ENCODE peak calls at places on chromosomes 2 and 18, in four cellular contexts. One of them, this sample, is unnamed.

GRCh38 chr2:118186858-118187254 is 98.6 kb downstream of the INSIG2 start:
- DNase-seq in WTC11: no peak
- DNase-seq in A549: no peak
- DNase-seq in HepG2: no peak
- DNase-seq in this sample: no peak

GRCh38 chr2:55865095-55865835 is 58.3 kb downstream of the EFEMP1 start:
- DNase-seq in WTC11: no peak
- DNase-seq in A549: no peak
- DNase-seq in HepG2: no peak
- DNase-seq in this sample: no peak

GRCh38 chr18:58310517-58310916 is 266.5 kb downstream of the NEDD4L start:
- DNase-seq in WTC11: no peak
- DNase-seq in A549: no peak
- DNase-seq in HepG2: no peak
- DNase-seq in this sample: no peak

GRCh38 chr2:239936838-239937581 is 88.1 kb downstream of the NDUFA10 start:
- DNase-seq in WTC11: peak
- DNase-seq in A549: no peak
- DNase-seq in HepG2: no peak
- DNase-seq in this sample: no peak

GRCh38 chr2:51424418-51424817 is 392.5 kb upstream of the NRXN1 start:
- DNase-seq in WTC11: peak
- DNase-seq in A549: no peak
- DNase-seq in HepG2: no peak
- DNase-seq in this sample: no peak

GRCh38 chr2:211354481-211354880 is 798.1 kb downstream of the CPS1 start:
- DNase-seq in WTC11: no peak
- DNase-seq in A549: no peak
- DNase-seq in HepG2: no peak
- DNase-seq in this sample: no peak

GRCh38 chr2:222024934-222025890 is 273.6 kb downstream of the PAX3 start:
- DNase-seq in WTC11: no peak
- DNase-seq in A549: peak
- DNase-seq in HepG2: peak
- DNase-seq in this sample: no peak

GRCh38 chr18:8140841-8141501 is 468.3 kb upstream of the RAB12 start:
- DNase-seq in WTC11: no peak
- DNase-seq in A549: no peak
- DNase-seq in HepG2: no peak
- DNase-seq in this sample: peak

GRCh38 chr2:207782238-207783030 is 12.7 kb upstream of the FZD5 start:
- DNase-seq in WTC11: no peak
- DNase-seq in A549: no peak
- DNase-seq in HepG2: peak
- DNase-seq in this sample: no peak

GRCh38 chr2:217952409-217952808 is 50.4 kb downstream of the TNS1 start:
- DNase-seq in WTC11: no peak
- DNase-seq in A549: no peak
- DNase-seq in HepG2: no peak
- DNase-seq in this sample: no peak

GRCh38 chr2:185522472-185522871 is 216.1 kb upstream of the FSIP2 start:
- DNase-seq in WTC11: no peak
- DNase-seq in A549: no peak
- DNase-seq in HepG2: peak
- DNase-seq in this sample: no peak

GRCh38 chr2:105627530-105627929 is 117.2 kb upstream of the NCK2 start:
- DNase-seq in WTC11: no peak
- DNase-seq in A549: no peak
- DNase-seq in HepG2: no peak
- DNase-seq in this sample: no peak

GRCh38 chr18:59691046-59691395 is 6.2 kb downstream of the CCBE1 start:
- DNase-seq in WTC11: no peak
- DNase-seq in A549: no peak
- DNase-seq in HepG2: no peak
- DNase-seq in this sample: no peak

GRCh38 chr2:105917216-105917615 is 172.5 kb downstream of the NCK2 start:
- DNase-seq in WTC11: no peak
- DNase-seq in A549: no peak
- DNase-seq in HepG2: no peak
- DNase-seq in this sample: no peak

GRCh38 chr18:25262920-25263319 is 89.0 kb downstream of the ZNF521 start:
- DNase-seq in WTC11: no peak
- DNase-seq in A549: no peak
- DNase-seq in HepG2: no peak
- DNase-seq in this sample: no peak

GRCh38 chr2:150296795-150297546 is 190.5 kb downstream of the RND3 start:
- DNase-seq in WTC11: no peak
- DNase-seq in A549: no peak
- DNase-seq in HepG2: no peak
- DNase-seq in this sample: no peak

GRCh38 chr2:38719706-38720105 is 31.5 kb downstream of the SRSF7 start:
- DNase-seq in WTC11: no peak
- DNase-seq in A549: no peak
- DNase-seq in HepG2: no peak
- DNase-seq in this sample: no peak

GRCh38 chr18:31369478-31369877 is 7.1 kb upstream of the DSG4 start:
- DNase-seq in WTC11: no peak
- DNase-seq in A549: no peak
- DNase-seq in HepG2: no peak
- DNase-seq in this sample: no peak

GRCh38 chr2:157182834-157183396 is 74.6 kb upstream of the GALNT5 start:
- DNase-seq in WTC11: no peak
- DNase-seq in A549: peak
- DNase-seq in HepG2: no peak
- DNase-seq in this sample: no peak

GRCh38 chr2:96404446-96405373 is 69.1 kb downstream of the NCAPH start:
- DNase-seq in WTC11: no peak
- DNase-seq in A549: no peak
- DNase-seq in HepG2: no peak
- DNase-seq in this sample: no peak

GRCh38 chr2:136134126-136134525 is 16.2 kb upstream of the CXCR4 start:
- DNase-seq in WTC11: no peak
- DNase-seq in A549: no peak
- DNase-seq in HepG2: no peak
- DNase-seq in this sample: no peak

GRCh38 chr2:120575966-120576365 is 159.7 kb upstream of the GLI2 start:
- DNase-seq in WTC11: no peak
- DNase-seq in A549: no peak
- DNase-seq in HepG2: no peak
- DNase-seq in this sample: no peak

GRCh38 chr18:48330016-48330991 is 78.9 kb downstream of the ZBTB7C start:
- DNase-seq in WTC11: no peak
- DNase-seq in A549: peak
- DNase-seq in HepG2: no peak
- DNase-seq in this sample: no peak

GRCh38 chr2:241799522-241800197 is 9.3 kb upstream of the NEU4 start:
- DNase-seq in WTC11: no peak
- DNase-seq in A549: no peak
- DNase-seq in HepG2: no peak
- DNase-seq in this sample: no peak

GRCh38 chr2:88199912-88200682 is 30.0 kb downstream of the THNSL2 start:
- DNase-seq in WTC11: peak
- DNase-seq in A549: no peak
- DNase-seq in HepG2: peak
- DNase-seq in this sample: no peak
- TF ChIP-seq NR3C1 in WTC11: no peak
- TF ChIP-seq NR3C1 in A549: no peak
- TF ChIP-seq NR3C1 in HepG2: no peak
- TF ChIP-seq NR3C1 in this sample: no peak

DNA sequence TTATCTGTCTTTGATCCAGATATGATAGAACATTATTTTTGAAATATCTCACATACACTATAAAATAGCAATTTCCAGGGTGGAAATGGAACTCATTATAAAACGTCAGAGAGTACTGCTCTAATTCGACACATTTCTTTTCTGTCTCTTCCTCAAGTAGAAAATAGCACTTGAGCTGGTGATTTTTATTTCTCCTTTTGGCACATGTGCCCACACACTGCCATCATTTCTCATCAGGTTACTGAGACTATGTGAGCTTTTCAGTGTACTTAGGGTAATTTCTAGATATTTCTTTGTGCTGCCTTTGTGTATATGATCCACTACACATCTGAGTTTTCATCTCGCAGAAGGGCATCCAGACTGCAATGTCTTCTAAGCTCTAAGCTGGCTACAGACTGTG is 62.1 kb upstream of the PGAP1 start:
- DNase-seq in WTC11: no peak
- DNase-seq in A549: no peak
- DNase-seq in HepG2: no peak
- DNase-seq in this sample: no peak
- TF ChIP-seq NR3C1 in WTC11: no peak
- TF ChIP-seq NR3C1 in A549: no peak
- TF ChIP-seq NR3C1 in HepG2: no peak
- TF ChIP-seq NR3C1 in this sample: no peak

GRCh38 chr2:233563663-233564430 is 2.7 kb downstream of the USP40 start:
- DNase-seq in WTC11: no peak
- DNase-seq in A549: no peak
- DNase-seq in HepG2: no peak
- DNase-seq in this sample: no peak
- TF ChIP-seq NR3C1 in WTC11: no peak
- TF ChIP-seq NR3C1 in A549: no peak
- TF ChIP-seq NR3C1 in HepG2: no peak
- TF ChIP-seq NR3C1 in this sample: no peak

GRCh38 chr2:159797468-159798375 is at the start of gene CD302:
- DNase-seq in WTC11: peak
- DNase-seq in A549: peak
- DNase-seq in HepG2: peak
- DNase-seq in this sample: peak
- TF ChIP-seq NR3C1 in WTC11: no peak
- TF ChIP-seq NR3C1 in A549: no peak
- TF ChIP-seq NR3C1 in HepG2: no peak
- TF ChIP-seq NR3C1 in this sample: no peak

GRCh38 chr2:33166287-33166881 is 219.6 kb downstream of the LTBP1 start:
- DNase-seq in WTC11: no peak
- DNase-seq in A549: no peak
- DNase-seq in HepG2: no peak
- DNase-seq in this sample: no peak
- TF ChIP-seq NR3C1 in WTC11: no peak
- TF ChIP-seq NR3C1 in A549: no peak
- TF ChIP-seq NR3C1 in HepG2: no peak
- TF ChIP-seq NR3C1 in this sample: no peak

DNA sequence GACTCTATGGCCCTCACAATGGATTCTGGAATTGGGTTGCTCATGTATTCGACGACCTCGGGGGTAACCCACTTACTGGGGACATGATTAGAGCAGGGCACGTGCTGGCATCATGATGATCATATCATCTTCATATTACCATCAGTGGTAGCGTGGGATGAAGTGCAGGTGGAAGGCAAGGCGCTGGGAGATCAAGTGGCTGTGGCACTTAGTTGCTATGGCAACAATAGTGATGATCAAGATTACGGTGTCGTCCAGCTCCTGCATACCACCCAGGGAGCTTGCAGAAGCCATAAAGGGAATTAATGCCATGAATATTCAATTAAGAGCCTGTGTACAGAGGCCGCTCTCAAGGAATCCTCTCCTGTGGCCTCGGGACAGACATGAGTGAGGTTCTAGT is 237.2 kb upstream of the COPS8 start:
- DNase-seq in WTC11: no peak
- DNase-seq in A549: no peak
- DNase-seq in HepG2: no peak
- DNase-seq in this sample: no peak
- TF ChIP-seq NR3C1 in WTC11: no peak
- TF ChIP-seq NR3C1 in A549: no peak
- TF ChIP-seq NR3C1 in HepG2: no peak
- TF ChIP-seq NR3C1 in this sample: no peak

GRCh38 chr2:28643911-28644334 is 107.7 kb upstream of the PPP1CB start:
- DNase-seq in WTC11: no peak
- DNase-seq in A549: no peak
- DNase-seq in HepG2: no peak
- DNase-seq in this sample: no peak
- TF ChIP-seq NR3C1 in WTC11: no peak
- TF ChIP-seq NR3C1 in A549: no peak
- TF ChIP-seq NR3C1 in HepG2: no peak
- TF ChIP-seq NR3C1 in this sample: no peak